ENCODE peak calls at places on chromosome 1, in five cellular contexts. J, T, U, Q and D are unnamed samples.

GRCh38 chr1:6104631-6105030 is 58.9 kb downstream of the KCNAB2 start:
- DNase-seq in Q (no peak), T (no peak), U (no peak), J (no peak), D (no peak)

GRCh38 chr1:228512852-228513243 is 25.7 kb downstream of the RNF187 start:
- DNase-seq in Q (no peak), U (no peak), J (no peak), T (no peak), D (no peak)

GRCh38 chr1:16012590-16013219 is 5.1 kb downstream of the HSPB7 start:
- DNase-seq in J (no peak), Q (peak), U (peak), T (no peak), D (peak)

GRCh38 chr1:153795934-153796785 is 21.0 kb downstream of the SLC27A3 start:
- DNase-seq in J (no peak), Q (no peak), T (no peak), U (peak), D (no peak)

GRCh38 chr1:67850151-67850551 is 16.9 kb upstream of the GNG12 start:
- DNase-seq in J (no peak), U (no peak), T (no peak), Q (peak), D (no peak)

GRCh38 chr1:204979306-204979705 is 63.7 kb upstream of the CNTN2 start:
- DNase-seq in U (no peak), Q (no peak), T (no peak), J (no peak), D (no peak)

GRCh38 chr1:218079379-218079778 is 205.7 kb upstream of the RRP15 start:
- DNase-seq in Q (no peak), U (no peak), T (no peak), J (no peak), D (no peak)

GRCh38 chr1:78650114-78650513 is 483 bp downstream of the IFI44 start:
- DNase-seq in J (no peak), Q (no peak), T (no peak), U (no peak), D (no peak)

GRCh38 chr1:12447301-12447700 is 170.7 kb downstream of the DHRS3 start:
- DNase-seq in J (no peak), Q (no peak), T (peak), U (no peak), D (no peak)

GRCh38 chr1:56820755-56821461 is 1.7 kb upstream of the FYB2 start:
- DNase-seq in T (no peak), J (peak), U (peak), Q (peak), D (peak)

GRCh38 chr1:189619682-189620332 is 857.9 kb downstream of the BRINP3 start:
- DNase-seq in Q (no peak), T (no peak), U (no peak), J (no peak), D (no peak)

GRCh38 chr1:159173303-159173702 is 1.9 kb downstream of the CADM3 start:
- DNase-seq in U (no peak), T (no peak), J (no peak), Q (no peak), D (no peak)

GRCh38 chr1:191240925-191241324 is 763.3 kb upstream of the BRINP3 start:
- DNase-seq in Q (no peak), U (no peak), J (no peak), T (no peak), D (no peak)

GRCh38 chr1:224623743-224624333 is 7.7 kb downstream of the CNIH3 start:
- DNase-seq in T (peak), J (peak), U (no peak), Q (peak), D (no peak)

GRCh38 chr1:38243106-38243505 is 196.5 kb upstream of the POU3F1 start:
- DNase-seq in Q (no peak), T (no peak), U (no peak), J (no peak), D (no peak)

GRCh38 chr1:167564592-167564991 is 11.0 kb upstream of the CREG1 start:
- DNase-seq in T (no peak), J (no peak), Q (peak), U (peak), D (no peak)

GRCh38 chr1:243740255-243740999 is 109.6 kb downstream of the AKT3 start:
- DNase-seq in Q (no peak), U (no peak), T (no peak), J (no peak), D (no peak)

GRCh38 chr1:181425566-181425965 is 57.8 kb upstream of the CACNA1E start:
- DNase-seq in Q (no peak), T (no peak), J (no peak), U (no peak), D (no peak)

GRCh38 chr1:11499825-11500331 is 20.9 kb downstream of the DISP3 start:
- DNase-seq in Q (no peak), J (no peak), T (no peak), U (no peak), D (peak)

GRCh38 chr1:15345711-15346355 is 63.9 kb upstream of the EFHD2 start:
- DNase-seq in U (peak), J (peak), Q (no peak), T (no peak), D (peak)

GRCh38 chr1:212281589-212281988 is 3.6 kb upstream of the PPP2R5A start:
- DNase-seq in T (no peak), Q (no peak), J (no peak), U (no peak), D (no peak)

GRCh38 chr1:159949123-159949522 is 3.7 kb upstream of the IGSF9 start:
- DNase-seq in U (no peak), Q (no peak), J (no peak), T (no peak), D (no peak)

GRCh38 chr1:8938232-8939117 is 7.2 kb upstream of the CA6 start:
- DNase-seq in T (no peak), Q (peak), U (no peak), J (no peak), D (no peak)

GRCh38 chr1:57195436-57195941 is 228.4 kb downstream of the DAB1 start:
- DNase-seq in Q (no peak), J (no peak), U (no peak), T (no peak), D (no peak)

GRCh38 chr1:212260557-212261342 is 24.5 kb upstream of the PPP2R5A start:
- DNase-seq in T (no peak), J (no peak), U (no peak), Q (no peak), D (no peak)

GRCh38 chr1:89519779-89520358 is 4.8 kb upstream of the LRRC8B start:
- DNase-seq in T (no peak), Q (peak), U (no peak), J (peak), D (no peak)